ENCODE peak calls at places on chromosomes 6 and 20, in four cellular contexts. Q, M, G and E are unnamed samples.

GRCh38 chr6:52760105-52760765 is 3.0 kb downstream of the GSTA2 start:
- DNase-seq in Q (no peak), M (no peak), G (no peak), E (no peak)

GRCh38 chr6:14763139-14763538 is 482.7 kb upstream of the JARID2 start:
- DNase-seq in Q (no peak), M (no peak), G (peak; percentile 21), E (no peak)

GRCh38 chr6:101401792-101402617 is 8.5 kb downstream of the GRIK2 start:
- DNase-seq in Q (no peak), M (peak; percentile 40), G (no peak), E (no peak)

GRCh38 chr20:40797425-40797824 is 108.4 kb upstream of the MAFB start:
- DNase-seq in Q (no peak), M (no peak), G (peak; percentile 13), E (peak; percentile 20)

GRCh38 chr6:38955876-38956275 is 92.7 kb upstream of the GLP1R start:
- DNase-seq in Q (no peak), M (peak; percentile 35), G (no peak), E (no peak)

GRCh38 chr20:237918-238317 is 10.9 kb downstream of the DEFB129 start:
- DNase-seq in Q (no peak), M (no peak), G (no peak), E (no peak)

GRCh38 chr6:81002126-81002525 is 750.4 kb downstream of the TENT5A start:
- DNase-seq in Q (no peak), M (no peak), G (no peak), E (no peak)

GRCh38 chr6:25875563-25875905 is 1.5 kb upstream of the SLC17A3 start:
- DNase-seq in Q (no peak), M (no peak), G (no peak), E (no peak)

GRCh38 chr6:169766232-169766631 is 14.8 kb downstream of the ERMARD start:
- DNase-seq in Q (no peak), M (no peak), G (no peak), E (no peak)

GRCh38 chr6:100633096-100633766 is 168.5 kb upstream of the SIM1 start:
- DNase-seq in Q (no peak), M (no peak), G (peak; percentile 16), E (peak; percentile 2)

GRCh38 chr6:168414696-168415095 is 26.3 kb upstream of the SMOC2 start:
- DNase-seq in Q (no peak), M (no peak), G (no peak), E (no peak)

GRCh38 chr20:17807670-17808069 is 107.9 kb downstream of the BANF2 start:
- DNase-seq in Q (no peak), M (no peak), G (no peak), E (no peak)

GRCh38 chr6:166005401-166005845 is 162.2 kb downstream of the TBXT start:
- DNase-seq in Q (no peak), M (peak; percentile 80), G (peak; percentile 50), E (no peak)

GRCh38 chr20:40607927-40608326 is 81.1 kb downstream of the MAFB start:
- DNase-seq in Q (no peak), M (no peak), G (no peak), E (no peak)

GRCh38 chr6:26250806-26251075 is 114.3 kb upstream of the BTN3A2 start:
- DNase-seq in Q (no peak), M (no peak), G (no peak), E (no peak)

GRCh38 chr20:35856866-35857265 is 85.1 kb downstream of the PHF20 start:
- DNase-seq in Q (no peak), M (no peak), G (no peak), E (no peak)

GRCh38 chr6:87078983-87079616 is 15.8 kb downstream of the CGA start:
- DNase-seq in Q (no peak), M (peak; percentile 55), G (peak; percentile 70), E (peak; percentile 45)

GRCh38 chr6:35722121-35722761 is 14.6 kb upstream of the ARMC12 start:
- DNase-seq in Q (no peak), M (peak; percentile 87), G (no peak), E (no peak)

GRCh38 chr6:24929255-24929654 is 6.5 kb downstream of the RIPOR2 start:
- DNase-seq in Q (no peak), M (no peak), G (no peak), E (no peak)

GRCh38 chr6:39361657-39362486 is 39.4 kb upstream of the KCNK16 start:
- DNase-seq in Q (peak; percentile 84), M (peak; percentile 58), G (peak; percentile 53), E (peak; percentile 68)

GRCh38 chr20:63155266-63156165 is 60.4 kb downstream of the YTHDF1 start:
- DNase-seq in Q (no peak), M (peak; percentile 5), G (no peak), E (no peak)

GRCh38 chr6:143766185-143766553 is 77.0 kb upstream of the LTV1 start:
- DNase-seq in Q (no peak), M (no peak), G (no peak), E (no peak)

GRCh38 chr20:45419188-45420091 is 3.5 kb downstream of the PIGT start:
- DNase-seq in Q (peak; percentile 88), M (peak; percentile 89), G (peak; percentile 72), E (peak; percentile 74)

GRCh38 chr6:85402071-85402470 is 47.8 kb upstream of the NT5E start:
- DNase-seq in Q (no peak), M (no peak), G (no peak), E (no peak)

DNA sequence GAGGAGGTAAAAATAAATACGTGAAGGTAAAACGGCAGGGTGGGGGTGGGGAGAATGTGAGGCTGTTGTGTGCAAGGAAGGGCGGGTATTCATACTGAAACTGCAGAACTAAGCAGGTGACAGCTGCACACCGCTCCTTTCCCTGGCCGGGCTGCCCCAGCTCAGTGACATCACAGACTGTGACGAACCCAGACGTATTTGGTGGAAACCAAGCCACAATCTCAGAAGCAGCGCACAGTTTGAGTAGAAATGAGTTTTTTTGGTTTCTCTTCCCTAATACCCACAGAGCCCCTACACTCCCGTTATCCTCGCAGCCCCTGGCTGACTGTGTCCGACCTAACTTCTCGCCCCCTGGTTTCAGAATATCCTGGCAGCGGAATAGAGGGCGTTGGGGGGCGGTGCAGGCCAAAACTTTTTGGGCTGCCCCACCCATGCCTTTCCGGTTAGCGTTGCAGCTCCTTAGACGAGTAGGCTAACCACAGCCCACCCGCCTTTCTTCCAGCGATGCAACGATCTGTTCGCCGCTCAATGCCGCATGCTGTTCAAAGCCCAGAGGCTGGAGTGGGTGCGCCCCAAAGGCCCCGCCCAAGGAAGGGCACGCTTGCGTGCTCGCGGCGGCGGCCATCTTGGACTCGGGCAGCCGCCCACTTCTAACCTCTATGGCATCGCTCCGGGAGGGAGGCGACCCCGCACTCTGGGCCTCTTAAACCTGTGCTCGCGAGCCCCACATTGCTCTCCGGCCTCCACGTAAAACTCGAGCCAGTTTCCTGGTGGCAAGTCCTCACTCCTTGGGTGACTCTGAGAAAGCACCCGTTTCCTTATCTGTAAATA is 9.1 kb downstream of the BAK1 start:
- DNase-seq in Q (peak; percentile 92), M (peak; percentile 85), G (peak; percentile 74), E (peak; percentile 62)
- TF ChIP-seq POLR2A in Q (no peak), M (peak; percentile 42), G (peak; percentile 66), E (peak; percentile 34)

GRCh38 chr20:49612127-49612738 is 44.3 kb upstream of the PTGIS start:
- DNase-seq in Q (no peak), M (peak; percentile 73), G (no peak), E (no peak)

GRCh38 chr20:49608752-49609670 is 41.1 kb upstream of the PTGIS start:
- DNase-seq in Q (no peak), M (peak; percentile 58), G (peak; percentile 79), E (no peak)

GRCh38 chr20:49607568-49607967 is 39.6 kb upstream of the PTGIS start:
- DNase-seq in Q (no peak), M (no peak), G (no peak), E (no peak)

GRCh38 chr20:49614338-49615050 is 46.6 kb upstream of the PTGIS start:
- DNase-seq in Q (no peak), M (no peak), G (no peak), E (no peak)

DNA sequence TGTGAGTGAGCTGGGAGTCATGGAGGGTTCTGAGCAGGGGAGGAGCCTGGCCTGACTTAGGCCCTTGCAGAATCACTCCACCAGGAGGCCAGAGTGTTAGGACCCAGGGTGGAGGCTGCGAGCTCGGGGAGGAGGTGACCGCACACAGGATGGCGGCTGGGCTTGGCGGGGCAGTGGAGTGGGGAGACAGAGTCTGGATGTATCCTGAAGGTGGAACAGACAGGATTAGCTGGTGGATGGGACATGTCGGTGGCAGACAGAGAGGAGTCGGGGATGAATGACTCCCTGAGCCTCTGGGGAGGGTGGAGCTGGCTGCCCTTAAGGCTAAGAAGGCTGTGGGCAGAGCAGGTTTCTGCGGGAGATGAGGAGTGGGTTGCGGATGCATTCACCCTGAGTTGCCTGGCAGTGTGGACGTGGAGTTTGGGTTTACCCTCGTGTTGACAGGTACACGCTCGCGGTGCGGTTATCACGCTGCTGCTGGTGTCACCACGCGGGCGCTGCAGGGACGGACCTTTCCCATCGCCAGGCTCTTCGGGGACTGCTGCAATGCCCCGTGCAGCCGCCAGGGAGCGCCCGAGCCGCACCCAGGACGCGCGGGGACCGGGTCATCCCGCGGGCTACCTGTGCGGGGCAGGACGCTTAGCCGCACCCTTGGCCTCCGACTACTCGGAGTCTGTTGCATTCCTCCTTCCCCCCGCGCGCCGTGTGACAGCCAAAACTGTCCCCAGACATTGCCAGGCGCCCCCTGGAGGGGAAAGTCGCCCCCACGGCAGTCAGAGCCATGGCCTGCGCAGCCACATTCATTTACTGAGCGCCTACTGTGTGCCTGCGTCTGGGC is 43.0 kb upstream of the PTGIS start:
- DNase-seq in Q (no peak), M (peak; percentile 75), G (peak; percentile 98), E (peak; percentile 77)
- TF ChIP-seq POLR2A in Q (no peak), M (no peak), G (peak; percentile 54), E (no peak)

GRCh38 chr20:57966609-57967008 is 256.8 kb upstream of the PMEPA1 start:
- DNase-seq in Q (no peak), M (no peak), G (no peak), E (no peak)

GRCh38 chr20:57967364-57967763 is 257.5 kb upstream of the PMEPA1 start:
- DNase-seq in Q (no peak), M (no peak), G (no peak), E (no peak)

GRCh38 chr20:57968111-57968510 is 258.3 kb upstream of the PMEPA1 start:
- DNase-seq in Q (no peak), M (no peak), G (no peak), E (no peak)

GRCh38 chr20:57964011-57964862 is 254.4 kb upstream of the PMEPA1 start:
- DNase-seq in Q (no peak), M (peak; percentile 55), G (no peak), E (no peak)

GRCh38 chr20:57965441-57965840 is 255.6 kb upstream of the PMEPA1 start:
- DNase-seq in Q (no peak), M (no peak), G (no peak), E (no peak)
- TF ChIP-seq POLR2A in Q (no peak), M (no peak), G (no peak), E (no peak)

DNA sequence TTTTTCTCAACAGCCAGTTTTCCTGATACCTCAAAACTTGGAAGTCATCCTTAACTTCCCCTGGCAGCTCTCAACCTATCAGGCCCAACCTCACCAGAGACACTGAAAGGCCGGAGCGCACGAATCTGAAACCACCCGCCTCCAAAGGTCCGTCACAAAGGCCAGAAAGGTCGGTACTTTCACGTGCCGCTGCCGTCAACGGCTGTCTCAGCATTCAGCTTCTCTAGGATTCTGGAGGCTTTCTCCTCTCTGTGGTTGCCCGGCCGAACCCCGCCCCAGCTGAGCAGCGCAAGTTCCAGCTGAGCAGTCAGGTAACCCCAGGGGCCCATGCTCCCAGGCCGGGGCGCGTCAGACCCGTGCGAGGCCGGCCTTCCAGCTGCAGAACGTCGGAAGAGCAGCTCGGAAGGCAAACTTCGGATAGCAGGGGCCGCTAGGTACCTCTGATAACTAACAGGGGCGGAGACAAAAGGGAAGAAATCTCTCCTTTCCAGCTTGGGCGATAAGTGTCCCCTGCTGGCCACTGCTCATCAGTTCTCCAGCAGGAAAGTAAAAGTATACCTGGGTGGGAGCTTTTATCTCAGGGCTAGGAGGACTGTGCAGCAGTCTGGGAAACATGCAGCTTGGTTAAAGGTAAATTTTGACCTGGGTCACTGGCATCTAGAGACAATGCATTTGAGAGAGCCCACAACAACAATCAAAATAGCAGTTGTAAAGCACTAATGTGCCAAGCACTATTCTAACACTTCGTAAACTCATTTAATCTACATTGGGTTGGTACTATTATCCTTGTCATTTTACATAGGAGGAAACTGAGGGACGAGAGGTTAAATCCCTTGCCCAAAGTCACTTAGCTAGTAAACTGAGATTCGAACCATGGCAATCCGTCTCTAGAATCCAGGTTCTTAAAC is 16.1 kb downstream of the ZSCAN12 start:
- DNase-seq in Q (peak; percentile 90), M (peak; percentile 90), G (peak; percentile 63), E (peak; percentile 71)
- TF ChIP-seq POLR2A in Q (no peak), M (peak; percentile 13), G (no peak), E (peak; percentile 37)